ENCODE peak calls at places on chromosomes 6 and 20, in seven cellular contexts. A is SK-N-SH, D is HepG2, G is HCT116, X is K562, H is H1, W is GM12878. V is an unnamed sample.

GRCh38 chr6:110415297-110415916 is at the start of gene DDO:
- DNase-seq in A (no peak), D (peak; percentile 86), G (no peak), X (no peak), H (no peak), W (no peak), V (peak; percentile 75)

GRCh38 chr6:12886961-12887775 is 170.6 kb downstream of the PHACTR1 start:
- DNase-seq in A (no peak), D (no peak), G (no peak), X (no peak), H (peak; percentile 54), W (no peak), V (no peak)

GRCh38 chr6:158536084-158536890 is 23.6 kb upstream of the TMEM181 start:
- DNase-seq in A (peak; percentile 90), D (peak; percentile 84), G (peak; percentile 37), X (peak; percentile 92), H (no peak), W (no peak), V (peak; percentile 71)

GRCh38 chr6:53918854-53919253 is 124.0 kb downstream of the LRRC1 start:
- DNase-seq in A (no peak), D (no peak), G (no peak), X (no peak), H (no peak), W (no peak), V (no peak)

GRCh38 chr6:17281497-17282481 is 628 bp downstream of the RBM24 start:
- DNase-seq in A (peak; percentile 53), D (no peak), G (no peak), X (no peak), H (no peak), W (no peak), V (peak; percentile 54)

GRCh38 chr6:52788478-52788877 is 15.1 kb downstream of the GSTA1 start:
- DNase-seq in A (no peak), D (peak; percentile 35), G (no peak), X (no peak), H (no peak), W (no peak), V (no peak)

GRCh38 chr20:17611540-17612286 is 41.8 kb downstream of the DSTN start:
- DNase-seq in A (peak; percentile 43), D (peak; percentile 65), G (peak; percentile 6), X (no peak), H (no peak), W (no peak), V (no peak)

GRCh38 chr6:146857960-146858308 is 259.2 kb downstream of the ADGB start:
- DNase-seq in A (peak; percentile 66), D (no peak), G (no peak), X (peak; percentile 34), H (no peak), W (no peak), V (no peak)

GRCh38 chr6:152398993-152399392 is 238.2 kb downstream of the SYNE1 start:
- DNase-seq in A (no peak), D (no peak), G (no peak), X (no peak), H (no peak), W (no peak), V (no peak)

GRCh38 chr6:70955441-70956190 is 1.2 kb downstream of the B3GAT2 start:
- DNase-seq in A (peak; percentile 91), D (peak; percentile 64), G (peak; percentile 60), X (peak; percentile 78), H (peak; percentile 70), W (peak; percentile 11), V (peak; percentile 87)

GRCh38 chr6:76418657-76419217 is 346.3 kb upstream of the IMPG1 start:
- DNase-seq in A (no peak), D (no peak), G (no peak), X (no peak), H (no peak), W (no peak), V (peak; percentile 46)

GRCh38 chr6:139846538-139847321 is 472.3 kb upstream of the CITED2 start:
- DNase-seq in A (no peak), D (no peak), G (no peak), X (no peak), H (peak; percentile 7), W (no peak), V (no peak)

GRCh38 chr6:159279790-159280277 is 110.6 kb downstream of the FNDC1 start:
- DNase-seq in A (peak; percentile 82), D (no peak), G (peak; percentile 24), X (no peak), H (no peak), W (no peak), V (no peak)

GRCh38 chr6:152223622-152224021 is 413.5 kb downstream of the SYNE1 start:
- DNase-seq in A (no peak), D (peak; percentile 5), G (no peak), X (no peak), H (no peak), W (no peak), V (no peak)

GRCh38 chr20:58550661-58551060 is 35.5 kb upstream of the APCDD1L start:
- DNase-seq in A (peak; percentile 60), D (no peak), G (no peak), X (peak; percentile 54), H (no peak), W (no peak), V (peak; percentile 73)

GRCh38 chr6:2740601-2741000 is 10.1 kb downstream of the MYLK4 start:
- DNase-seq in A (no peak), D (no peak), G (no peak), X (no peak), H (no peak), W (no peak), V (no peak)

GRCh38 chr6:2741756-2742155 is 9.0 kb downstream of the MYLK4 start:
- DNase-seq in A (no peak), D (no peak), G (no peak), X (no peak), H (no peak), W (no peak), V (no peak)

GRCh38 chr6:2737885-2738284 is 12.8 kb downstream of the MYLK4 start:
- DNase-seq in A (no peak), D (no peak), G (no peak), X (no peak), H (no peak), W (no peak), V (no peak)

GRCh38 chr6:2739335-2739734 is 11.4 kb downstream of the MYLK4 start:
- DNase-seq in A (no peak), D (peak; percentile 20), G (no peak), X (peak; percentile 30), H (no peak), W (no peak), V (peak; percentile 36)

GRCh38 chr6:2738373-2738979 is 12.2 kb downstream of the MYLK4 start:
- DNase-seq in A (peak; percentile 55), D (peak; percentile 47), G (peak; percentile 41), X (peak; percentile 64), H (no peak), W (no peak), V (peak; percentile 61)
- TF ChIP-seq JUND in A (no peak), D (no peak), G (no peak), X (peak; percentile 50), H (no peak), W (no peak), V (no peak)

GRCh38 chr6:130063806-130064205 is 45.4 kb downstream of the L3MBTL3 start:
- DNase-seq in A (no peak), D (no peak), G (no peak), X (no peak), H (no peak), W (no peak), V (no peak)

GRCh38 chr6:130070306-130070705 is 51.9 kb downstream of the L3MBTL3 start:
- DNase-seq in A (no peak), D (no peak), G (no peak), X (no peak), H (no peak), W (no peak), V (no peak)

GRCh38 chr6:130070747-130071146 is 52.4 kb downstream of the L3MBTL3 start:
- DNase-seq in A (peak; percentile 6), D (no peak), G (no peak), X (no peak), H (no peak), W (no peak), V (no peak)

GRCh38 chr6:130065616-130066015 is 47.2 kb downstream of the L3MBTL3 start:
- DNase-seq in A (no peak), D (no peak), G (no peak), X (no peak), H (no peak), W (no peak), V (no peak)

DNA sequence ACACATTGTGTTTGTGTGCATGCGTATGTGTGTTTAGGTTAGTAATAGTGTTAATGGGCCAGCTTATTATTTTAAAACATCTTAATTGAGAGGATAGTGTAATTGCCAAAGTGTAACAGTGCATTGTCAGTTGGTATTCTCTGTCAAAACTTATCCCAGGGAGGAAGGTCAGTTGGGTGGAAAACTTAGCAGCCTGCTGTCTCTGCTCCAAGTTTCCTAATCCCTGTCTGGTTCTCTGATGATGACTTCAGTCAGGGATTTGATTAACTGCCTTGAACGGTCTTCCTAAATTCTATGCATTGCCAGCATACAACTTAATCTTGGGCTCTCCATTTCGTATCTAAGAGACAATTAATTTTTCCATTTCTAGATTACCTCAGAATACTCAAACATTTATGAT is 51.1 kb downstream of the L3MBTL3 start:
- DNase-seq in A (no peak), D (no peak), G (no peak), X (no peak), H (no peak), W (no peak), V (no peak)
- TF ChIP-seq JUND in A (no peak), D (no peak), G (no peak), X (no peak), H (no peak), W (no peak), V (no peak)

GRCh38 chr6:133587841-133588240 is 301.1 kb upstream of the TCF21 start:
- DNase-seq in A (no peak), D (no peak), G (no peak), X (no peak), H (no peak), W (no peak), V (no peak)

GRCh38 chr6:133591330-133591729 is 297.6 kb upstream of the TCF21 start:
- DNase-seq in A (no peak), D (no peak), G (no peak), X (no peak), H (no peak), W (no peak), V (no peak)

GRCh38 chr6:133590814-133591213 is 298.1 kb upstream of the TCF21 start:
- DNase-seq in A (no peak), D (no peak), G (no peak), X (no peak), H (no peak), W (no peak), V (no peak)

GRCh38 chr6:133587396-133587795 is 301.5 kb upstream of the TCF21 start:
- DNase-seq in A (no peak), D (no peak), G (no peak), X (no peak), H (no peak), W (no peak), V (no peak)

GRCh38 chr6:133590196-133590595 is 298.7 kb upstream of the TCF21 start:
- DNase-seq in A (no peak), D (no peak), G (no peak), X (no peak), H (no peak), W (no peak), V (no peak)
- TF ChIP-seq JUND in A (no peak), D (no peak), G (no peak), X (no peak), H (no peak), W (no peak), V (no peak)

GRCh38 chr20:9829835-9830234 is 9.0 kb downstream of the PAK5 start:
- DNase-seq in A (no peak), D (no peak), G (no peak), X (no peak), H (no peak), W (no peak), V (no peak)

GRCh38 chr20:9835302-9835701 is 3.6 kb downstream of the PAK5 start:
- DNase-seq in A (no peak), D (no peak), G (no peak), X (no peak), H (no peak), W (no peak), V (no peak)

GRCh38 chr20:9831032-9831431 is 7.8 kb downstream of the PAK5 start:
- DNase-seq in A (no peak), D (no peak), G (no peak), X (no peak), H (no peak), W (no peak), V (no peak)
- TF ChIP-seq JUND in A (no peak), D (no peak), G (no peak), X (no peak), H (no peak), W (no peak), V (no peak)

V was measured in T47D.